ENCODE peak calls at places on chromosomes 13 and 19, in four cellular contexts. B, N, R and M are unnamed samples.

GRCh38 chr19:51595776-51596175 is 24.7 kb downstream of the ZNF175 start:
- DNase-seq in B (no peak), N (no peak), R (no peak), M (no peak)

GRCh38 chr13:80161219-80161618 is 179.7 kb downstream of the SPRY2 start:
- DNase-seq in B (no peak), N (no peak), R (no peak), M (no peak)

GRCh38 chr13:42533336-42533591 is 40.7 kb upstream of the TNFSF11 start:
- DNase-seq in B (no peak), N (no peak), R (no peak), M (no peak)

GRCh38 chr19:18063463-18063862 is 23.3 kb downstream of the IL12RB1 start:
- DNase-seq in B (no peak), N (no peak), R (no peak), M (peak)

GRCh38 chr13:33554919-33555791 is 262.8 kb upstream of the RFC3 start:
- DNase-seq in B (no peak), N (no peak), R (no peak), M (no peak)

GRCh38 chr13:29548722-29549446 is 46.6 kb downstream of the SLC7A1 start:
- DNase-seq in B (no peak), N (no peak), R (no peak), M (no peak)

GRCh38 chr13:24234200-24234915 is 73.8 kb downstream of the SPATA13 start:
- DNase-seq in B (no peak), N (peak), R (no peak), M (no peak)

GRCh38 chr19:55463583-55464031 is 944 bp downstream of the C19orf85 start:
- DNase-seq in B (no peak), N (no peak), R (no peak), M (no peak)

GRCh38 chr19:44585371-44586141 is 27.8 kb upstream of the IGSF23 start:
- DNase-seq in B (no peak), N (no peak), R (no peak), M (peak)